ENCODE peak calls at places on chromosomes 5 and 9, in six cellular contexts. E, F, X, A, V and C are unnamed samples.

GRCh38 chr9:38164659-38165221 is 95.7 kb upstream of the SHB start:
- DNase-seq in E (no peak), F (no peak), X (no peak), A (no peak), V (no peak), C (no peak)

GRCh38 chr5:33011803-33012202 is 300.7 kb downstream of the NPR3 start:
- DNase-seq in E (no peak), F (no peak), X (no peak), A (no peak), V (no peak), C (no peak)

GRCh38 chr9:110123364-110124095 is 84.4 kb downstream of the C9orf152 start:
- DNase-seq in E (peak), F (no peak), X (no peak), A (no peak), V (no peak), C (no peak)

GRCh38 chr5:52727568-52727967 is 60.1 kb upstream of the ITGA1 start:
- DNase-seq in E (peak), F (no peak), X (no peak), A (no peak), V (no peak), C (no peak)

GRCh38 chr9:82154573-82154972 is 166.0 kb downstream of the SPATA31D1 start:
- DNase-seq in E (no peak), F (no peak), X (no peak), A (no peak), V (no peak), C (no peak)

GRCh38 chr5:179472641-179473040 is 77.7 kb upstream of the RUFY1 start:
- DNase-seq in E (no peak), F (no peak), X (no peak), A (no peak), V (no peak), C (no peak)

GRCh38 chr9:32424616-32425015 is 40.2 kb downstream of the ACO1 start:
- DNase-seq in E (no peak), F (no peak), X (no peak), A (no peak), V (no peak), C (no peak)

GRCh38 chr5:40495172-40495699 is 184.5 kb upstream of the PTGER4 start:
- DNase-seq in E (no peak), F (no peak), X (no peak), A (no peak), V (no peak), C (no peak)

GRCh38 chr5:178478370-178478769 is 111.8 kb downstream of the COL23A1 start:
- DNase-seq in E (no peak), F (no peak), X (no peak), A (no peak), V (no peak), C (no peak)

GRCh38 chr5:132259061-132259851 is 1.8 kb downstream of the PDLIM4 start:
- DNase-seq in E (peak), F (peak), X (no peak), A (no peak), V (no peak), C (peak)

GRCh38 chr5:171288066-171288465 is 21.0 kb upstream of the TLX3 start:
- DNase-seq in E (no peak), F (no peak), X (no peak), A (no peak), V (no peak), C (no peak)

GRCh38 chr9:90975666-90976538 is 174.3 kb downstream of the SYK start:
- DNase-seq in E (no peak), F (no peak), X (no peak), A (no peak), V (no peak), C (no peak)

GRCh38 chr5:139651502-139651862 is 3.3 kb downstream of the CXXC5 start:
- DNase-seq in E (no peak), F (no peak), X (no peak), A (no peak), V (no peak), C (peak)

GRCh38 chr5:28402590-28403301 is 1364.4 kb upstream of the CDH9 start:
- DNase-seq in E (no peak), F (no peak), X (no peak), A (no peak), V (no peak), C (no peak)

GRCh38 chr9:133945977-133946753 is 46.0 kb downstream of the VAV2 start:
- DNase-seq in E (no peak), F (no peak), X (no peak), A (no peak), V (no peak), C (no peak)

GRCh38 chr9:130987738-130988399 is 21.1 kb upstream of the LAMC3 start:
- DNase-seq in E (no peak), F (no peak), X (no peak), A (no peak), V (no peak), C (no peak)

GRCh38 chr5:119302916-119303897 is 52.6 kb upstream of the TNFAIP8 start:
- DNase-seq in E (peak), F (no peak), X (no peak), A (no peak), V (no peak), C (no peak)

GRCh38 chr9:115972362-115972761 is 181.2 kb upstream of the PAPPA start:
- DNase-seq in E (no peak), F (no peak), X (no peak), A (no peak), V (no peak), C (no peak)

GRCh38 chr5:152051499-152052454 is 127.1 kb upstream of the GLRA1 start:
- DNase-seq in E (no peak), F (no peak), X (no peak), A (no peak), V (no peak), C (no peak)

GRCh38 chr9:132014218-132014800 is 65.4 kb downstream of the MED27 start:
- DNase-seq in E (no peak), F (no peak), X (no peak), A (no peak), V (no peak), C (no peak)

GRCh38 chr5:37714756-37715155 is 125.1 kb downstream of the GDNF start:
- DNase-seq in E (no peak), F (no peak), X (no peak), A (no peak), V (no peak), C (no peak)

GRCh38 chr5:32814620-32815019 is 103.5 kb downstream of the NPR3 start:
- DNase-seq in E (peak), F (no peak), X (no peak), A (no peak), V (no peak), C (no peak)

GRCh38 chr5:17918373-17919104 is 284.3 kb downstream of the TAF11L14 start:
- DNase-seq in E (no peak), F (no peak), X (no peak), A (no peak), V (no peak), C (no peak)

GRCh38 chr9:33619666-33620404 is 95.8 kb downstream of the ANKRD18B start:
- DNase-seq in E (peak), F (no peak), X (no peak), A (no peak), V (no peak), C (no peak)

GRCh38 chr5:108003178-108003577 is 332.4 kb upstream of the EFNA5 start:
- DNase-seq in E (peak), F (no peak), X (no peak), A (no peak), V (no peak), C (no peak)

GRCh38 chr5:173917788-173918786 is 29.9 kb downstream of the CPEB4 start:
- DNase-seq in E (peak), F (no peak), X (no peak), A (peak), V (peak), C (no peak)

GRCh38 chr5:57317341-57317740 is 143.5 kb downstream of the GPBP1 start:
- DNase-seq in E (no peak), F (no peak), X (no peak), A (no peak), V (no peak), C (no peak)

GRCh38 chr5:92991681-92992472 is 589.1 kb downstream of the NR2F1-AS1 start:
- DNase-seq in E (peak), F (no peak), X (no peak), A (no peak), V (no peak), C (no peak)

GRCh38 chr9:94909250-94909894 is 182.9 kb downstream of the AOPEP start:
- DNase-seq in E (no peak), F (peak), X (no peak), A (no peak), V (no peak), C (no peak)

GRCh38 chr9:104866186-104866585 is 61.8 kb downstream of the ABCA1 start:
- DNase-seq in E (no peak), F (no peak), X (no peak), A (no peak), V (no peak), C (no peak)

GRCh38 chr9:78133751-78134150 is 102.1 kb upstream of the CEP78 start:
- DNase-seq in E (no peak), F (no peak), X (no peak), A (no peak), V (no peak), C (no peak)

GRCh38 chr9:36572515-36573418 is at the start of gene MELK:
- DNase-seq in E (peak), F (peak), X (peak), A (peak), V (peak), C (peak)

GRCh38 chr9:93649610-93650261 is 73.4 kb downstream of the PHF2 start:
- DNase-seq in E (no peak), F (peak), X (no peak), A (no peak), V (peak), C (no peak)

GRCh38 chr9:70677336-70677735 is 262.9 kb upstream of the KLF9 start:
- DNase-seq in E (no peak), F (no peak), X (no peak), A (no peak), V (no peak), C (no peak)

GRCh38 chr9:13606576-13606975 is 327.1 kb upstream of the MPDZ start:
- DNase-seq in E (no peak), F (no peak), X (no peak), A (no peak), V (no peak), C (no peak)

GRCh38 chr9:13603916-13604315 is 324.4 kb upstream of the MPDZ start:
- DNase-seq in E (no peak), F (no peak), X (no peak), A (no peak), V (no peak), C (no peak)

GRCh38 chr9:13613296-13613695 is 333.8 kb upstream of the MPDZ start:
- DNase-seq in E (no peak), F (no peak), X (no peak), A (no peak), V (no peak), C (no peak)

DNA sequence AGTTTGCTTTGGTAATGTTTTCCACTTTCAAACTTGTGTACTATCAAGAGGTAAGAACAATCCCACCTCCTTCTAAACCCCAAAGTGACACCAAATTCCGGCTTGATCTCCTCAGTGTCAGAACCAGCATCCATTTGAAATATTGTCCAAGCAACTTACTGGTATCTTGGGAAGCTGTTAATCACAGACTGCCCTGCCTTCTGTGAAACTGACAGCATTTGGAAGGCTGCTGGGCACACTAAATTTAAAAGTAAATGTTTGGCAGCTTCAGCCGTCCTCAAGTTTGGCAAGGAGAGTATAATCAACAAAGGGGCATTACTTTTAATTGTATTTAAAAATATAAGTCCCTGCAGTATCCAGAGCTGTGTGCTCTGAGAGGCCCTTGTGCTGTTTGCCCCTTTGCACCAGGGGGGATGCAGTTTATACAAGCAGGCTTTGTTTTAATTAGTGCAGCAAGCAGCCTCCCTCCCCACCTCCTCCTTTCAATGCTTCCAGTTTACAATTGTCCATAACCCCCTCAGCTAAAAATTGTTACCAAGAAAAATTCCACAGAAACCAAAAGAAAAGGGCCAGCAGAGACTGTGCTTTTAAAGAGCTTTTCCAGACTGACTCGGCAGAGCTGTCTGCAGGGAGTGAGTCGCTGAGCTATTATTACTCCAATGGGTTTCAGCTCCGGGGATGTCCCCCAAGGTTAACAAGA is 328.4 kb upstream of the MPDZ start:
- DNase-seq in E (no peak), F (no peak), X (no peak), A (no peak), V (no peak), C (no peak)
- H3K27ac ChIP-seq in E (no peak), F (peak), X (peak), A (peak), V (no peak), C (peak)

DNA sequence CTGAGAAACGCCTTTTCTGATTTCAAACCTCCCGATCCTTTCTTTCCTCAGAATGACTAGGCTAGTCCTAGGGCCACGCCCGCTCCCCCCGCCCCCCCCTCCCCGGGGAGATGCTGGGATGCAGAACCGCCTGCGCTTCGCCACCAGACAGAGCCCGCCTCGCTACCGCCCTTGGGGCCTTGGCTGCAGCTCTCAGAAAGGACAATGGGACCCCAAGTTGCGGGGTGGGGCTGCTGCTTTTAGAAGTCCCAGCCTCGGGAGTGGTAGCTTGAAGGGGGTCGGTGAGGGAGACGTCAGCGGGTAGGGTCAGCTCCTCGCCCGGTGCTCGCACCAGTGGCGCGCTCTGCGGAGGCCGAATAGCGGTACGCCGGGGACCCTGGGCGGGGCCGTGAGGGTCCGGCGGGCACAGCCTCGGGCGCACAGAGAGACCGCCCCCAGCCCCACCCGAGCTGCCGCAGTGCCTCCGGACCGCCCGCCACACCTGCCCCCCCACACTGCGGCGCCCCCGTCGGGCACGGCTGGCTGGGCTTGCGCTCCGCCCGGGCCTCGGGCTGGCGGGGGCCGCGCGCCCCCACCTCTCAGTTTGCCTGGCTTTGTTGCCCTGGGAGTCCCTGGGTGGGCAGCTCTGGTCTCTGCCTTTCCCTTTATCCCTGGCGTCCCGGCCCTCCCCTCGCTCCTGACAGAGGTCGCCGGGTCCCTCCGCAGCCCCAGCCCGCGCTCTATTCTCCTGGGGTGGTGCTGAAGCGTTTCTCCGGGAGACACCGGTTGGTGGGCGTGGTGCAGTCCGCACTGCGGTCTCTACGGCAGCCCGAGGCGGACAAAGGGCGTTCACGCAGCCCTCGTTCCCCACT is 1.1 kb downstream of the MAP1B start:
- DNase-seq in E (peak), F (peak), X (peak), A (peak), V (no peak), C (peak)
- H3K27ac ChIP-seq in E (peak), F (peak), X (peak), A (peak), V (no peak), C (peak)

DNA sequence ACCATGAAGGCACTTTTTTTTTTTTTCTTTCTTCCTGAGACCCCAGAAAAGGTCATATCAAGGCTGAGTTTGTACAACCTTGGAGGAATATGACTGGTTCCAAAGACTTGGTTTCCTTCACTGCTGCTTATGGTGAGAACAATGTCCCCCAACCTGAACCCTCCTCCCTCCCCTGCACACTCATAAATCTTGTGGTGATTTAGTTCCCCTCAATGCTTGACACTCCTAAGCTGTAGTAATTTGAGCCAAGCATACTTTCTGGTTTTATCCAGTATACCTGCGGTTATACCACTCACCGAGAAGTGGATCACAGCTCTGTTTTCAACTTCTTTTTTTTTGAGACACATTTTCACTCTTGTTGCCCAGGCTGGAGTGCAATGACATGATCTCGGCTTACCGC is 149.9 kb upstream of the KLF4 start:
- DNase-seq in E (no peak), F (no peak), X (no peak), A (no peak), V (no peak), C (no peak)
- H3K27ac ChIP-seq in E (peak), F (peak), X (no peak), A (peak), V (no peak), C (peak)

GRCh38 chr5:25515525-25515924 is 870.7 kb upstream of the CDH10 start:
- DNase-seq in E (no peak), F (no peak), X (no peak), A (no peak), V (no peak), C (no peak)

GRCh38 chr5:25516136-25516535 is 871.4 kb upstream of the CDH10 start:
- DNase-seq in E (no peak), F (no peak), X (no peak), A (no peak), V (no peak), C (no peak)
- H3K27ac ChIP-seq in E (no peak), F (no peak), X (no peak), A (no peak), V (no peak), C (no peak)

GRCh38 chr9:126148523-126148870 is 178.1 kb upstream of the MVB12B start:
- DNase-seq in E (no peak), F (peak), X (no peak), A (no peak), V (no peak), C (no peak)
- H3K27ac ChIP-seq in E (no peak), F (no peak), X (no peak), A (no peak), V (no peak), C (no peak)

GRCh38 chr5:181052928-181053759 is 13.1 kb downstream of the BTNL9 start:
- DNase-seq in E (no peak), F (peak), X (no peak), A (no peak), V (no peak), C (no peak)
- H3K27ac ChIP-seq in E (no peak), F (peak), X (peak), A (peak), V (no peak), C (no peak)

GRCh38 chr5:965604-966344 is 42.8 kb upstream of the NKD2 start:
- DNase-seq in E (no peak), F (no peak), X (no peak), A (no peak), V (no peak), C (no peak)
- H3K27ac ChIP-seq in E (no peak), F (no peak), X (no peak), A (no peak), V (no peak), C (no peak)

GRCh38 chr5:141692919-141693848 is 11.2 kb upstream of the ARAP3 start:
- DNase-seq in E (peak), F (no peak), X (peak), A (no peak), V (no peak), C (no peak)
- H3K27ac ChIP-seq in E (no peak), F (no peak), X (peak), A (no peak), V (no peak), C (no peak)

GRCh38 chr9:34664281-34665108 is 2.0 kb upstream of the CCL27 start:
- DNase-seq in E (peak), F (peak), X (peak), A (peak), V (peak), C (peak)

GRCh38 chr9:34665109-34665380 is 2.6 kb upstream of the CCL27 start:
- DNase-seq in E (no peak), F (no peak), X (no peak), A (no peak), V (no peak), C (no peak)

GRCh38 chr9:34665381-34666250 is 3.2 kb upstream of the CCL27 start:
- DNase-seq in E (peak), F (peak), X (peak), A (peak), V (peak), C (peak)

GRCh38 chr9:34663296-34663590 is 786 bp upstream of the CCL27 start:
- DNase-seq in E (no peak), F (no peak), X (no peak), A (no peak), V (no peak), C (no peak)

GRCh38 chr9:34662544-34663295 is at the start of gene CCL27:
- DNase-seq in E (no peak), F (no peak), X (no peak), A (no peak), V (no peak), C (no peak)
- H3K27ac ChIP-seq in E (no peak), F (no peak), X (no peak), A (no peak), V (peak), C (peak)